ENCODE peak calls at places on chromosome 14, in eight cellular contexts. V, N, R, Z, D, O, G and Q are unnamed samples.

GRCh38 chr14:64784006-64784405 is 79.8 kb downstream of the PLEKHG3 start:
- DNase-seq in V (no peak), N (no peak), R (no peak), Z (no peak), D (no peak), O (no peak), G (no peak), Q (no peak)

GRCh38 chr14:76204436-76205230 is 52.9 kb downstream of the GPATCH2L start:
- DNase-seq in V (no peak), N (no peak), R (no peak), Z (no peak), D (no peak), O (no peak), G (no peak), Q (no peak)

GRCh38 chr14:69133206-69134125 is 19.5 kb downstream of the DCAF5 start:
- DNase-seq in V (no peak), N (no peak), R (no peak), Z (peak), D (peak), O (peak), G (peak), Q (no peak)

GRCh38 chr14:49687942-49688700 is at the start of gene POLE2:
- DNase-seq in V (peak), N (peak), R (peak), Z (peak), D (peak), O (peak), G (peak), Q (peak)

GRCh38 chr14:73295198-73295796 is 58.0 kb downstream of the PAPLN start:
- DNase-seq in V (no peak), N (no peak), R (no peak), Z (no peak), D (peak), O (peak), G (peak), Q (no peak)

GRCh38 chr14:55366271-55366670 is 45.4 kb downstream of the ATG14 start:
- DNase-seq in V (no peak), N (no peak), R (no peak), Z (no peak), D (peak), O (peak), G (no peak), Q (no peak)

GRCh38 chr14:102013669-102014200 is 49.4 kb downstream of the DYNC1H1 start:
- DNase-seq in V (no peak), N (no peak), R (no peak), Z (no peak), D (no peak), O (no peak), G (no peak), Q (no peak)

GRCh38 chr14:69953266-69953905 is 74.2 kb downstream of the SMOC1 start:
- DNase-seq in V (no peak), N (no peak), R (no peak), Z (peak), D (no peak), O (no peak), G (no peak), Q (no peak)

GRCh38 chr14:22314183-22314820 is 274.7 kb downstream of the DAD1 start:
- DNase-seq in V (peak), N (no peak), R (no peak), Z (no peak), D (peak), O (peak), G (peak), Q (peak)

GRCh38 chr14:51328089-51328941 is 88.3 kb downstream of the TMX1 start:
- DNase-seq in V (no peak), N (peak), R (no peak), Z (peak), D (peak), O (peak), G (peak), Q (no peak)

GRCh38 chr14:100298551-100299237 is 7.5 kb downstream of the SLC25A29 start:
- DNase-seq in V (no peak), N (no peak), R (no peak), Z (peak), D (no peak), O (no peak), G (no peak), Q (no peak)

GRCh38 chr14:58427289-58428010 is at the start of the genes KIAA0586 and TIMM9:
- DNase-seq in V (peak), N (peak), R (peak), Z (peak), D (peak), O (peak), G (peak), Q (peak)
- TF ChIP-seq POLR2A in V (peak), N (peak), R (peak), Z (no peak), D (peak), O (peak), G (peak), Q (peak)

GRCh38 chr14:74531467-74531866 is 37.9 kb downstream of the ISCA2 start:
- DNase-seq in V (no peak), N (no peak), R (no peak), Z (peak), D (peak), O (peak), G (peak), Q (peak)

GRCh38 chr14:74531011-74531410 is 37.4 kb downstream of the ISCA2 start:
- DNase-seq in V (no peak), N (no peak), R (no peak), Z (no peak), D (no peak), O (no peak), G (no peak), Q (no peak)

GRCh38 chr14:74535756-74536325 is 42.3 kb downstream of the ISCA2 start:
- DNase-seq in V (no peak), N (no peak), R (no peak), Z (no peak), D (no peak), O (no peak), G (no peak), Q (no peak)

GRCh38 chr14:74528886-74529285 is 35.3 kb downstream of the ISCA2 start:
- DNase-seq in V (no peak), N (no peak), R (no peak), Z (no peak), D (no peak), O (no peak), G (no peak), Q (no peak)

DNA sequence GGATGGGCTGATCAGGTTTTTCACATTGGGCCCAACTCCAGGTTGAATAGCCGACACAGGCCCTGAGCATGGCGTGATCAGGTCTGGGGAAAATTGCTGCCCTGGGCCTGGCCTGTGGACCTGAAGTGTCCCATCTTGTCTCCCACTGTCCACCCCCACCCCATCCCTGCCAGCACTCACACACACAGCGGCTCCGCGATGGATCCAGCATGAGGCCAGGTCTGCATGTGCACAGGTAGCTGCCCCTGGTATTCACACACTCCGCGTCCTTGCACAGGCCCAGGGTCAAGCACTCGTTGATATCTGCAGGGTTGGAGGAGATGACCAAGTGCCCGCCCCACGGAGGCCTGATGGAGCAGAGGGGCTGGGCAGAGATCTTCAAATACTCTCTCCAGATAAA is 38.7 kb downstream of the ISCA2 start:
- DNase-seq in V (no peak), N (no peak), R (no peak), Z (peak), D (no peak), O (no peak), G (no peak), Q (no peak)
- TF ChIP-seq POLR2A in V (no peak), N (no peak), R (no peak), Z (no peak), D (no peak), O (no peak), G (no peak), Q (no peak)

DNA sequence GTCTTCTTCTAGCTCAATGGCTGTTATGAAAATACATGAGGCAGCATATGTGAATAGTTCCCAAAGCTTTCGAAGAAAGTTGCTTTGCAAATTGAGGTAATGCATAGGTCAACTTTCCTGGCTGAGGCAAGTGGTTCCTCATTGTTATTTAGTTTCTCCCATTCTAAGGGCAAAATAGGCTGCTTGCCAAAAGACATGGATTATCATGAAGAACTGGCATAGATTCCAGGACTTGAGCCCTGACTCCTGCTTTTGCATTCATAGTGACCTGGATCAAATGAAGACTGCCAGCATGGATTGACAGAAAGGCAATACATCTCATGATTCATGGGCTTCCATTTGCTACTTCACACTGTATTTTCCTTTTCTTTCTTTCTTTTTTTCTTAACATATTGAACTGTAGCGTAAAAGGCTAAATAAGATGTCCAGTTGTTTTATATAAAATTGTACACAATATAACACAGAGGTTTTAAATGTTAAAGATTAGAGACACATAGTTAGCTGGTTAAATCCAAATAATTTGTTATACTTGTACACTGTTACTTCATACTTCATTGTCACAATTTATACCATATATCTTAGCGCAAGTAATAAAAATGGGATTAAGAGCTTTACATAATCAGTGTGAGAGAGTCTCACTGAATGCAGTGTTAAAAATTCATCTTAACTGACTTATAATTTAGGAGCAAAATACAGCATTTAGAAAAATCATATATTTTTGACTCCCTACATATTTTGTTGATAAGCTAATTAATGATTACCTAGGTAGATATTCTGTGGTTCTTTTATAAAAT is 35.9 kb downstream of the LRFN5 start:
- DNase-seq in V (no peak), N (no peak), R (no peak), Z (no peak), D (no peak), O (no peak), G (no peak), Q (no peak)
- TF ChIP-seq POLR2A in V (no peak), N (no peak), R (no peak), Z (no peak), D (no peak), O (no peak), G (no peak), Q (no peak)

DNA sequence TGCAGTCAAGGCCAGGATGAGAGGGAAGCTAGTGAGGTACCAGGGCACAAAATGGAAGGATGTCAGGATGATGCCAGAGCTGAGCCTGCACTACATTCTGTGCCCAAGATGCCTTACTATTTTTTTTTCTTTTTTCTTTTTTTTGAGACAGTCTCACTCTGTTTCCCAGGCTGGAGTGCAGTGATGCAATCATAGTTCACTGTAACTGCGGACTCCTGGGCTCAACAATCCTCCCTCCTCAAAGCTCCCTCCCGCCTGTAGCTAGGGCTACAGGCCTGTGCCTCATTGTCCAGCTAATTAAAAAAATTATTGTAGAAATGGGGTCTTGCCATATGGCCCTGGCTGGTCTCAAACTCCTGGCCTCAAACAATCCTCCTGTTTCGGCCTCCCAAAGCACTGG is 26.6 kb downstream of the TNFAIP2 start:
- DNase-seq in V (no peak), N (no peak), R (no peak), Z (no peak), D (no peak), O (no peak), G (no peak), Q (no peak)
- TF ChIP-seq POLR2A in V (no peak), N (no peak), R (no peak), Z (no peak), D (no peak), O (no peak), G (no peak), Q (no peak)

DNA sequence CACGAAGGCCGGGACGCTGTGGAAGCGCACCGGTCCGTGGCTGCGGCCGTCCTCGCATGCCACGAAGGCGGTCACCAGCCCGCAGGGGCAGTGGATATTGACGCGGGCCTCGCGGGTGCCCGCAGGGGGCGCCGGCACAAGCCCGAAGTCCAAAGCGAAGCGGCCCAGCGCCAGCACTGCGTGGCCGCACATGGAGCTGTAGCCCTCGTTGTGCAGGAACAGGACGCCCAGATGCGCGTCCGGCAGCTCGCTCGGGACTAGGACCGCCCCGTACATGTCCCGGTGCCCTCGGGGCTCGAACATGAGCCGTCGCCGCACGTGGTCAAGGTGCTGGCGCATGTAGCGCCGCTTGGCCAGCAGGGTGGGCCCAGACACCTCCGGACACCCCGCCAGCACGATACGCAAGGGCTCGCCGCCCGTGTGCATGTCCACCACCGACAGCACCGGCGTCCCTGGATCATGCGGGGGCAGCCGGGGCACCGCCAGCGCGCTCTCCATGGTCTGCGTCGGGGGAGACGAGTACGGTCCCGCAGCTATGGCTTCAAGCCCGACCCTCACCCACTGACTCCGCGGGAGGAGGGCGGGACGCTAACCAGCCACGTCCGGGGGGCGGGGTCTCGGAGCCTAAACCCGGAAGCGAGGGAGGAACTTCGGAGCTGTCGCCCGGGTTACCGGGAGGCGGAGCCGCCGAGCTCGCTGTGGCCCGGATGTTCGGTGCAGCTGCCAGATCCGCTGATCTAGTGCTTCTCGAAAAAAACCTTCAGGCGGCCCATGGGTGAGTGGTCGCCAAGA is at the start of the genes JKAMP and L3HYPDH:
- DNase-seq in V (peak), N (peak), R (peak), Z (peak), D (peak), O (peak), G (peak), Q (peak)
- TF ChIP-seq POLR2A in V (peak), N (peak), R (peak), Z (peak), D (peak), O (peak), G (peak), Q (peak)

GRCh38 chr14:105058521-105059034 is 6.7 kb downstream of the GPR132 start:
- DNase-seq in V (no peak), N (no peak), R (no peak), Z (no peak), D (no peak), O (no peak), G (no peak), Q (no peak)
- TF ChIP-seq POLR2A in V (peak), N (no peak), R (no peak), Z (no peak), D (no peak), O (no peak), G (no peak), Q (no peak)

DNA sequence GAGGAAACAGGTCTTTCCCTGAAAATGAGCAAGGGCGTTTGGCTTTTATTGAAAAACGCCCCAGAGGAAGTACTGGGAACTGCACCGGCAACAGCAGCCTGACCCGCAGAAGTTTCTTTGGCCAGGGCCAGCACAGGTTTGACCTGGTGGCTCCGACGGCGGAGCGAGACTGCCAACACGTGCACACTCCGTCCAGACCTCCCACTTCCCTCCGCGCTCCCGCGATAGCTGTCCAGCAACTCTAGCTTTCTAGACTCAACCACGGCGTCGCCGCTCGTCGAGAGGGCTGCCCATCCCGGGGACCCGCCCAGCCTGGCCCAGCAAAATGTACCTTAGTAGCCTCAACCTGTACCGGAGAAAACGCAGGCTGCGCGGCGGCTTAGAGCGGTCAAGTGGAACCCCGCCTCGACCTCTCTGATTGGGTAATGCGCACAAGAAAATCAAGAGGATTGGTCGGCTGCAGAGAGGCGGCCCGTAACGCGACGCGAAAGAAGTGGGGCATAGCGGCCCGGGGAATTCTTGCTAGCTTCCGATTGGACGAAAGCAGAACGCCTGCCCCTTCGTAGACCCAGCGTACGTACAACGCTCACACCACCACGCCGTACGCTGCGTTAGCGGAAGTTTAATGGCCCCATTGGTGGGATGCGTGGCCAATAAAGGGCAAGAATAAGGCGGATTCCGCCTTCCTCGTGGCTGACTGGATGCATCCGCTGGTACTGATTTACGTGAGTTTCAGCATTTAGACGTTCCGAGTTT is at the start of gene WDR89:
- DNase-seq in V (peak), N (peak), R (peak), Z (peak), D (peak), O (peak), G (peak), Q (peak)
- TF ChIP-seq POLR2A in V (peak), N (peak), R (no peak), Z (peak), D (peak), O (peak), G (peak), Q (peak)

DNA sequence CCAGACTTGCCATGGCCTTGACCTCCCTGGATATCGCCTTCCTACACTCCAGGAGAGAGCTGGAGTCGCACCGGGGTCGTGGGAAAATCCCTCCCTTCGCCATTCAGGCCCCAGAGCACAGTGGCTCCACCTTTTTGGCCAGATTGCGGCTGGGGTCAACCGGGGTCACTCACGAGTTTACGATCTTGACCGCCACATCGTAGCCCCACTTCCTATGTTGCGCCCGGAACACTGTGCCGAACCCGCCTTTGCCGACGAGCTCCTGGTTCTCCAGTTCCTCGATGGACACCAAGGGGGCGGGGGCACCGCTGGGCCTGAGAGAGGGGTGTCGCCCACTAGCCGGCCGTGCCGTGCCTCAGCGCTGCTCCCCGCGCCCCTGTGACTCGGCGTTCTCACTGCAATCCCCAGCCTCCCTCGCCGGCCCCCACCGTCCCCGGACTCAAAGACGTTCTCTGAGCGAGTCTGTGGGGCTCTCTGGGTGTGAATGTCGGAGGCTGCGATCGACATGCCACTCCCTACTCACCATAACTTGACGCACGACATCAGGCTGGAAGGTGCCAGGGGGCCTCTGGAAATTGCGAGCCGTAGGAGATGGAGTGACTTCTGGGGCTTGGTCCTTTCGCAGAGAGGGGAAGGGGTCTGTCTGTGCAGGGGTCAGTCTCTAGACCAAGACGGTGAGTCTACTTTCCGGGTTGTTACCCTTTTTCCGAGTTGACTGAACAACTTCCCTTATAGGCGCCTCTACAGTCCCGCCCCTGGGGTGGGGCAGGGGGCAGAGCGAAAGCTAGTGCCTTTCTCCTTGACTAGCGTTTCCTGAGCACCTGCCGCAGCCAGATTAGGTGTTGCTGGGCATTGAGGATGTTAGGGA is at the start of gene RIPK3:
- DNase-seq in V (peak), N (no peak), R (no peak), Z (peak), D (no peak), O (peak), G (no peak), Q (no peak)
- TF ChIP-seq POLR2A in V (peak), N (no peak), R (no peak), Z (no peak), D (no peak), O (no peak), G (no peak), Q (no peak)